ENCODE peak calls at places on chromosomes 12 and 14, in ten cellular contexts. One of them, this sample, is unnamed.

GRCh38 chr14:76337619-76338545 is 38.1 kb upstream of the ESRRB start:
- DNase-seq in iris pigment epithelial cell: no peak
- DNase-seq in astrocyte of the spinal cord: no peak
- DNase-seq in AG04450: no peak
- DNase-seq in colonic mucosa: no peak
- DNase-seq in fibroblast of pulmonary artery: peak; percentile 5
- DNase-seq in stimulated activated CD4-positive, alpha-beta T cell treated with anti-CD3 and anti-CD28 coated beads, Interleukin-4, amount 100 ng/mL, for 4 hours: no peak
- DNase-seq in activated CD4-positive, alpha-beta T cell treated with anti-CD3 and anti-CD28 coated beads for 1 hour: no peak
- DNase-seq in stimulated activated CD8-positive, alpha-beta memory T cell treated with anti-CD3 and anti-CD28 coated beads, Interleukin-4, amount 100 ng/mL, for 1 hour: no peak
- DNase-seq in HTR-8/SVneo: no peak
- DNase-seq in this sample: no peak

GRCh38 chr12:118741196-118741595 is 240.1 kb upstream of the SRRM4 start:
- DNase-seq in iris pigment epithelial cell: no peak
- DNase-seq in astrocyte of the spinal cord: no peak
- DNase-seq in AG04450: no peak
- DNase-seq in colonic mucosa: no peak
- DNase-seq in fibroblast of pulmonary artery: no peak
- DNase-seq in stimulated activated CD4-positive, alpha-beta T cell treated with anti-CD3 and anti-CD28 coated beads, Interleukin-4, amount 100 ng/mL, for 4 hours: no peak
- DNase-seq in activated CD4-positive, alpha-beta T cell treated with anti-CD3 and anti-CD28 coated beads for 1 hour: no peak
- DNase-seq in stimulated activated CD8-positive, alpha-beta memory T cell treated with anti-CD3 and anti-CD28 coated beads, Interleukin-4, amount 100 ng/mL, for 1 hour: no peak
- DNase-seq in HTR-8/SVneo: no peak
- DNase-seq in this sample: no peak

GRCh38 chr12:109134186-109134917 is 18.0 kb downstream of the ACACB start:
- DNase-seq in iris pigment epithelial cell: peak; percentile 17
- DNase-seq in astrocyte of the spinal cord: no peak
- DNase-seq in AG04450: no peak
- DNase-seq in colonic mucosa: no peak
- DNase-seq in fibroblast of pulmonary artery: peak; percentile 59
- DNase-seq in stimulated activated CD4-positive, alpha-beta T cell treated with anti-CD3 and anti-CD28 coated beads, Interleukin-4, amount 100 ng/mL, for 4 hours: no peak
- DNase-seq in activated CD4-positive, alpha-beta T cell treated with anti-CD3 and anti-CD28 coated beads for 1 hour: no peak
- DNase-seq in stimulated activated CD8-positive, alpha-beta memory T cell treated with anti-CD3 and anti-CD28 coated beads, Interleukin-4, amount 100 ng/mL, for 1 hour: no peak
- DNase-seq in HTR-8/SVneo: peak; percentile 49
- DNase-seq in this sample: no peak

GRCh38 chr14:99727096-99727870 is 43.2 kb downstream of the CYP46A1 start:
- DNase-seq in iris pigment epithelial cell: no peak
- DNase-seq in astrocyte of the spinal cord: no peak
- DNase-seq in AG04450: no peak
- DNase-seq in colonic mucosa: no peak
- DNase-seq in fibroblast of pulmonary artery: no peak
- DNase-seq in stimulated activated CD4-positive, alpha-beta T cell treated with anti-CD3 and anti-CD28 coated beads, Interleukin-4, amount 100 ng/mL, for 4 hours: no peak
- DNase-seq in activated CD4-positive, alpha-beta T cell treated with anti-CD3 and anti-CD28 coated beads for 1 hour: no peak
- DNase-seq in stimulated activated CD8-positive, alpha-beta memory T cell treated with anti-CD3 and anti-CD28 coated beads, Interleukin-4, amount 100 ng/mL, for 1 hour: no peak
- DNase-seq in HTR-8/SVneo: no peak
- DNase-seq in this sample: no peak

GRCh38 chr14:52873694-52874093 is 77.2 kb downstream of the FERMT2 start:
- DNase-seq in iris pigment epithelial cell: peak; percentile 77
- DNase-seq in astrocyte of the spinal cord: peak; percentile 30
- DNase-seq in AG04450: no peak
- DNase-seq in colonic mucosa: no peak
- DNase-seq in fibroblast of pulmonary artery: peak; percentile 76
- DNase-seq in stimulated activated CD4-positive, alpha-beta T cell treated with anti-CD3 and anti-CD28 coated beads, Interleukin-4, amount 100 ng/mL, for 4 hours: no peak
- DNase-seq in activated CD4-positive, alpha-beta T cell treated with anti-CD3 and anti-CD28 coated beads for 1 hour: no peak
- DNase-seq in stimulated activated CD8-positive, alpha-beta memory T cell treated with anti-CD3 and anti-CD28 coated beads, Interleukin-4, amount 100 ng/mL, for 1 hour: no peak
- DNase-seq in HTR-8/SVneo: no peak
- DNase-seq in this sample: no peak

GRCh38 chr12:6072302-6072752 is 52.1 kb downstream of the VWF start:
- DNase-seq in iris pigment epithelial cell: peak; percentile 82
- DNase-seq in astrocyte of the spinal cord: peak; percentile 49
- DNase-seq in AG04450: peak; percentile 33
- DNase-seq in colonic mucosa: no peak
- DNase-seq in fibroblast of pulmonary artery: peak; percentile 96
- DNase-seq in stimulated activated CD4-positive, alpha-beta T cell treated with anti-CD3 and anti-CD28 coated beads, Interleukin-4, amount 100 ng/mL, for 4 hours: no peak
- DNase-seq in activated CD4-positive, alpha-beta T cell treated with anti-CD3 and anti-CD28 coated beads for 1 hour: no peak
- DNase-seq in stimulated activated CD8-positive, alpha-beta memory T cell treated with anti-CD3 and anti-CD28 coated beads, Interleukin-4, amount 100 ng/mL, for 1 hour: no peak
- DNase-seq in HTR-8/SVneo: no peak
- DNase-seq in this sample: peak; percentile 45

GRCh38 chr12:66288121-66288520 is 14.2 kb upstream of the HELB start:
- DNase-seq in iris pigment epithelial cell: no peak
- DNase-seq in astrocyte of the spinal cord: no peak
- DNase-seq in AG04450: no peak
- DNase-seq in colonic mucosa: no peak
- DNase-seq in fibroblast of pulmonary artery: no peak
- DNase-seq in stimulated activated CD4-positive, alpha-beta T cell treated with anti-CD3 and anti-CD28 coated beads, Interleukin-4, amount 100 ng/mL, for 4 hours: peak; percentile 66
- DNase-seq in activated CD4-positive, alpha-beta T cell treated with anti-CD3 and anti-CD28 coated beads for 1 hour: peak; percentile 29
- DNase-seq in stimulated activated CD8-positive, alpha-beta memory T cell treated with anti-CD3 and anti-CD28 coated beads, Interleukin-4, amount 100 ng/mL, for 1 hour: no peak
- DNase-seq in HTR-8/SVneo: no peak
- DNase-seq in this sample: no peak

GRCh38 chr12:29229158-29229505 is 80.1 kb downstream of the FAR2 start:
- DNase-seq in iris pigment epithelial cell: no peak
- DNase-seq in astrocyte of the spinal cord: no peak
- DNase-seq in AG04450: no peak
- DNase-seq in colonic mucosa: no peak
- DNase-seq in fibroblast of pulmonary artery: no peak
- DNase-seq in stimulated activated CD4-positive, alpha-beta T cell treated with anti-CD3 and anti-CD28 coated beads, Interleukin-4, amount 100 ng/mL, for 4 hours: no peak
- DNase-seq in activated CD4-positive, alpha-beta T cell treated with anti-CD3 and anti-CD28 coated beads for 1 hour: no peak
- DNase-seq in stimulated activated CD8-positive, alpha-beta memory T cell treated with anti-CD3 and anti-CD28 coated beads, Interleukin-4, amount 100 ng/mL, for 1 hour: no peak
- DNase-seq in HTR-8/SVneo: no peak
- DNase-seq in this sample: no peak

GRCh38 chr12:1127021-1127420 is 136.0 kb downstream of the ERC1 start:
- DNase-seq in iris pigment epithelial cell: no peak
- DNase-seq in astrocyte of the spinal cord: no peak
- DNase-seq in AG04450: no peak
- DNase-seq in colonic mucosa: no peak
- DNase-seq in fibroblast of pulmonary artery: no peak
- DNase-seq in stimulated activated CD4-positive, alpha-beta T cell treated with anti-CD3 and anti-CD28 coated beads, Interleukin-4, amount 100 ng/mL, for 4 hours: no peak
- DNase-seq in activated CD4-positive, alpha-beta T cell treated with anti-CD3 and anti-CD28 coated beads for 1 hour: no peak
- DNase-seq in stimulated activated CD8-positive, alpha-beta memory T cell treated with anti-CD3 and anti-CD28 coated beads, Interleukin-4, amount 100 ng/mL, for 1 hour: no peak
- DNase-seq in HTR-8/SVneo: no peak
- DNase-seq in this sample: no peak

GRCh38 chr12:124738636-124739467 is 124.8 kb downstream of the SCARB1 start:
- DNase-seq in iris pigment epithelial cell: peak; percentile 91
- DNase-seq in astrocyte of the spinal cord: peak; percentile 92
- DNase-seq in AG04450: peak; percentile 49
- DNase-seq in colonic mucosa: no peak
- DNase-seq in fibroblast of pulmonary artery: no peak
- DNase-seq in stimulated activated CD4-positive, alpha-beta T cell treated with anti-CD3 and anti-CD28 coated beads, Interleukin-4, amount 100 ng/mL, for 4 hours: no peak
- DNase-seq in activated CD4-positive, alpha-beta T cell treated with anti-CD3 and anti-CD28 coated beads for 1 hour: no peak
- DNase-seq in stimulated activated CD8-positive, alpha-beta memory T cell treated with anti-CD3 and anti-CD28 coated beads, Interleukin-4, amount 100 ng/mL, for 1 hour: no peak
- DNase-seq in HTR-8/SVneo: no peak
- DNase-seq in this sample: no peak

GRCh38 chr12:71041481-71041880 is 116.3 kb downstream of the TSPAN8 start:
- DNase-seq in iris pigment epithelial cell: no peak
- DNase-seq in astrocyte of the spinal cord: no peak
- DNase-seq in AG04450: no peak
- DNase-seq in colonic mucosa: no peak
- DNase-seq in fibroblast of pulmonary artery: no peak
- DNase-seq in stimulated activated CD4-positive, alpha-beta T cell treated with anti-CD3 and anti-CD28 coated beads, Interleukin-4, amount 100 ng/mL, for 4 hours: no peak
- DNase-seq in activated CD4-positive, alpha-beta T cell treated with anti-CD3 and anti-CD28 coated beads for 1 hour: no peak
- DNase-seq in stimulated activated CD8-positive, alpha-beta memory T cell treated with anti-CD3 and anti-CD28 coated beads, Interleukin-4, amount 100 ng/mL, for 1 hour: no peak
- DNase-seq in HTR-8/SVneo: no peak
- DNase-seq in this sample: no peak

GRCh38 chr14:53409974-53410373 is 256.9 kb upstream of the DDHD1 start:
- DNase-seq in iris pigment epithelial cell: peak; percentile 42
- DNase-seq in astrocyte of the spinal cord: peak; percentile 43
- DNase-seq in AG04450: no peak
- DNase-seq in colonic mucosa: no peak
- DNase-seq in fibroblast of pulmonary artery: peak; percentile 14
- DNase-seq in stimulated activated CD4-positive, alpha-beta T cell treated with anti-CD3 and anti-CD28 coated beads, Interleukin-4, amount 100 ng/mL, for 4 hours: no peak
- DNase-seq in activated CD4-positive, alpha-beta T cell treated with anti-CD3 and anti-CD28 coated beads for 1 hour: no peak
- DNase-seq in stimulated activated CD8-positive, alpha-beta memory T cell treated with anti-CD3 and anti-CD28 coated beads, Interleukin-4, amount 100 ng/mL, for 1 hour: no peak
- DNase-seq in HTR-8/SVneo: peak; percentile 41
- DNase-seq in this sample: no peak

This sample was measured in epithelial cell of prostate.